ENCODE peak calls at places on chromosomes 7 and 10, in seven cellular contexts. S is H9, M is spleen, Q is WTC11, W is endothelial cell, X is brain microvascular endothelial cell, V is GM23338. E is an unnamed sample.

GRCh38 chr7:124261710-124262109 is 228.8 kb upstream of the TMEM229A start:
- DNase-seq in W (no peak), V (peak), Q (no peak), S (no peak), X (no peak), M (no peak), E (no peak)

GRCh38 chr7:74420006-74420405 is 33.7 kb upstream of the GTF2IRD1 start:
- DNase-seq in V (no peak), M (no peak), Q (no peak), S (no peak), X (no peak), W (no peak), E (no peak)

GRCh38 chr7:97133166-97133565 is 15.7 kb downstream of the SDHAF3 start:
- DNase-seq in X (no peak), M (no peak), V (no peak), S (no peak), Q (no peak), W (no peak), E (no peak)

GRCh38 chr10:35458500-35459448 is 122.5 kb downstream of the CCNY start:
- DNase-seq in X (no peak), V (no peak), M (no peak), S (no peak), W (no peak), Q (no peak), E (no peak)

GRCh38 chr7:25028370-25028971 is 48.5 kb upstream of the OSBPL3 start:
- DNase-seq in M (no peak), W (no peak), Q (no peak), X (peak), V (no peak), S (no peak), E (no peak)

GRCh38 chr10:17094844-17095243 is 34.8 kb downstream of the CUBN start:
- DNase-seq in W (no peak), X (no peak), Q (no peak), S (no peak), M (no peak), V (no peak), E (no peak)

GRCh38 chr7:156650042-156650441 is 9.5 kb downstream of the RNF32 start:
- DNase-seq in M (no peak), X (no peak), S (peak), Q (peak), V (peak), W (peak), E (no peak)

GRCh38 chr10:1886039-1886438 is 148.7 kb upstream of the ADARB2 start:
- DNase-seq in V (no peak), X (no peak), M (no peak), Q (no peak), S (no peak), W (no peak), E (no peak)

GRCh38 chr10:130403153-130403890 is 267.1 kb downstream of the GLRX3 start:
- DNase-seq in Q (no peak), S (peak), X (no peak), V (no peak), W (no peak), M (no peak), E (no peak)

GRCh38 chr10:121516483-121516882 is 81.8 kb downstream of the FGFR2 start:
- DNase-seq in Q (no peak), V (no peak), W (no peak), X (no peak), S (no peak), M (no peak), E (no peak)

GRCh38 chr7:115008465-115009114 is 86.7 kb downstream of the MDFIC start:
- DNase-seq in Q (no peak), W (no peak), X (peak), M (no peak), V (no peak), S (no peak), E (no peak)

GRCh38 chr10:98570764-98571163 is 124.0 kb upstream of the HPS1 start:
- DNase-seq in Q (no peak), W (no peak), V (no peak), M (no peak), S (no peak), X (no peak), E (no peak)

GRCh38 chr10:6678211-6678803 is 98.2 kb upstream of the PRKCQ start:
- DNase-seq in Q (peak), V (peak), M (no peak), X (peak), S (peak), W (peak), E (no peak)

DNA sequence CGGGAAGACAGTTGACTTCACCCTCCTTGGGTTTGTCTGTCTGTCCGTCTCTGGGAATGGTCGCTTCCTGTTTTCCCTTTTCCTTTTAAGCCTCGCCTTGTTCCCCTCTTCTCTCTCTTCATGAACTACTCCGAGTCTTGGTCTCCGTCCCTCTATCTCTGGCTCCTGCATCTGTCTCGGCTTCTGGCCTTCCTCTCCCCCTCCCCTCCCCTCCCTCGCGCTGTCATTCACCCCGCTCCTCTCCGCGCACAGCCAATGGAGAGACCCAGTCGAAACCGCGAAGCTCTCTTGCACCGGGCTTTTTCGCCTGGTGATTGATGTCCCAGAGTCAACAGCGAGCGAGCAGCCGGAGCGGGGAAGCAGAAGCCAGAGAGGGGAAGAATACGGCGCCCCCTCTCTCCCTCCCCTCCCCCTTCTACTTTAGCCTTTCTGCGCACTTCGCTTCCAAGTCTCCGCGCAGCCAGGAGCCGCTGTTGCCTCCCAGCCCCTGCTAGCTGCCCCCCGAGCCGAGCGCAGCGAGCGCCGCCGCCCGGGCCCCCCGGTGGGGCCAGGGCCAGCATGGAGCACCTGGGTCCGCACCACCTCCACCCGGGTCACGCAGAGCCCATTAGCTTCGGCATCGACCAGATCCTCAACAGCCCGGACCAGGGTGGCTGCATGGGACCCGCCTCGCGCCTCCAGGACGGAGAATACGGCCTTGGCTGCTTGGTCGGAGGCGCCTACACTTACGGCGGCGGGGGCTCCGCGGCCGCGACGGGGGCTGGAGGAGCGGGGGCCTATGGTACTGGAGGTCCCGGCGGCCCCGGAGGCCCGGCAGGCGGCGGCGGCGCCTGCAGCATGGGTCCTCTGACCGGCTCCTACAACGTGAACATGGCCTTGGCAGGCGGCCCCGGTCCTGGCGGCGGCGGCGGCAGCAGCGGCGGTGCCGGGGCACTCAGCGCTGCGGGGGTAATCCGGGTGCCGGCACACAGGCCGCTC is at the start of gene TLX1:
- DNase-seq in W (peak), X (no peak), V (peak), Q (peak), S (peak), M (no peak), E (no peak)
- TF ChIP-seq CTCF in W (no peak), X (no peak), V (no peak), Q (no peak), S (no peak), M (no peak), E (no peak)

GRCh38 chr7:129054438-129055293 is at the start of gene TNPO3:
- DNase-seq in Q (peak), X (peak), V (peak), S (peak), M (peak), W (peak), E (peak)
- TF ChIP-seq CTCF in Q (no peak), X (no peak), V (peak), S (no peak), M (no peak), W (no peak), E (no peak)

DNA sequence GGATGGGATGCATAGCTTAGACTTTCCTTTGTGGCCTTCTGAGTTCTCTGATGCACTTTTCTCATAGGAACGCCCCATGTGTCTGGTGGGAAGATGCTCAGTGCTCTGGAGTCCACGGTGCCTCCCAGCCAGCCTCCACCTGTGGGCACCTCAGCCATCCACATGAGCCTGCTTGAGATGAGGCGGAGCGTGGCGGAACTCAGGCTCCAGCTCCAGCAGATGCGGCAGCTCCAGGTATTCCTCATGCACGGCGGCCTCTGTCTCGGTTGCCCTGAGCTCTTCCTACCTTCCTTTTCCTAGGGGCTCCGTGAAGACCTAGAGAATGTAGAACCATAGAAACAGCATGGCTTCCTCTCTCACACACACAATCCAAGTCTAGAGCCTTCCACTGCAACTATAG is 222.4 kb downstream of the ARHGAP21 start:
- DNase-seq in S (no peak), Q (no peak), M (no peak), X (no peak), W (no peak), V (no peak), E (no peak)
- TF ChIP-seq CTCF in S (no peak), Q (no peak), M (no peak), X (no peak), W (no peak), V (no peak), E (no peak)

DNA sequence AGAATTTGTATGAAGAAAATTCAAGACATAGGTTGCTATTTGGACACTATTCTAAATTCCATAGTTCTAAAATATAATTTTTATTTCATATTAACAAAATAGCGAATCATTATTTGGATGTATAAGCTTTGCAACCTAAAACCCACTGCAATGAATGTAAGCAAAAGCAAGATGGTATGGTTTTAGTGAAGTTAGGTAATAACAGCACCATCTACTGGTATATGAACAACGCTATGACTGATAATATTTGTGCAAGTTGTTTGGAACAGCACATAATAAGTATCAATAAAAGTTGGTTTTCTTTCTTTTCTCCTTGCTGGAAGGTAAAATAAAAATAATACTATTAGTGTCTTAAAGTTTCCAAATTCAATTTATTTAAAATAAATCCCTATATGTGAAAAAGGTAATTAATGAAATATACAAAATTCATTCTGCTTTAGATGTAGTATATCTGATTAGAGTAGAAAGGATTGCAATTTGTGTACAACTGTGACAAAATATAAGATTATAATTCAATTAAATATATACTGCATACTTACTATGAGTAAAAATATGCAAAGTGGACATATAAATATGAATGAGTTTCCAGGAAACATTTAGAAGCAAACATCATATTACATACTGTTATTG is 79.0 kb upstream of the LSM8 start:
- DNase-seq in X (no peak), W (no peak), V (peak), Q (no peak), M (no peak), S (no peak), E (no peak)
- TF ChIP-seq CTCF in X (peak), W (peak), V (peak), Q (peak), M (peak), S (peak), E (peak)

DNA sequence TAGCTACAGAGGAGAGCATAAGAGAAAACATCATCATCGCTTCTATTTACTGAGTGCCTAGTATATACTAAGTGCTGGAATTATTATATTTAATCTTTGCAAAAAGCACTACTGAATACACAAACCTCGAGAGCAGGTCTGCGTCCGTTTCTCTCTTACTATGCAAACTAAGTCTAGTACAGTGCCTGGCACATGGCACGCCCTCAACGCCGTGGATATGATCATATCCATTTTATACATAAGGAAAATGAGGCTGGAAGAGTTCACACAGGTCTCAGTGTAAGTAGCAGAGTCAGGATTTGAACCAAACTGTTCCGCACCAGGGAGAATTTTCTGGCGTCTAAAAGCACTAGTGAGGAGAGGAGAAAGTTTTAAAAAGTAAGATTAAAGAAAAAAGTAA is 17.6 kb downstream of the MXI1 start:
- DNase-seq in S (no peak), X (no peak), M (peak), V (no peak), Q (no peak), W (no peak), E (no peak)
- TF ChIP-seq CTCF in S (no peak), X (no peak), M (no peak), V (no peak), Q (no peak), W (no peak), E (no peak)

GRCh38 chr10:13338337-13339128 is 9.6 kb downstream of the SEPHS1 start:
- DNase-seq in V (no peak), Q (no peak), S (no peak), W (no peak), M (no peak), X (no peak), E (no peak)
- TF ChIP-seq CTCF in V (no peak), Q (no peak), S (no peak), W (no peak), M (no peak), X (no peak), E (no peak)

GRCh38 chr7:1473864-1474512 is 14.7 kb upstream of the MICALL2 start:
- DNase-seq in Q (peak), M (peak), S (peak), V (peak), X (peak), W (peak), E (peak)
- TF ChIP-seq CTCF in Q (peak), M (peak), S (peak), V (peak), X (peak), W (peak), E (peak)

DNA sequence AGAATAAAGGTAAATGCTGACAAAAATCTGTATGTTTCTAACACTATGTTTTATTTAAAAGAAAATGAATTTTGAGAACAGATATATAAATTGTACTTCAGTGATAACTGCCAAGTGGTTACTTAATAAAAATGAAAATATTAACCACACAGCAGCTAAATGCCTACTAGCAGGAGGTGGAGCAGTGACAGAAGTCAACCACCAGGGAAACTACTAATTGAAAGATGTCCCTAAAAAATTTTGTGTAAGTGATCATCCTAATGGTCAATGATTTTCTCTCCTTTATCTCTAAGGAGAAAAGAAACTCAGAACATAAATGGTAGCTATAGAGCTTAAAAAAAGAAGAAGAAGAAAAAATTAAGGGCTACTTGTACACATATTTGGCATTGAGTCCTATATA is 22.9 kb downstream of the WNT16 start:
- DNase-seq in Q (no peak), X (no peak), S (no peak), M (no peak), V (no peak), W (no peak), E (no peak)
- TF ChIP-seq CTCF in Q (no peak), X (peak), S (peak), M (no peak), V (peak), W (peak), E (peak)

GRCh38 chr7:95805909-95806308 is 33.6 kb downstream of the DYNC1I1 start:
- DNase-seq in V (no peak), S (no peak), X (no peak), W (no peak), Q (no peak), M (no peak), E (no peak)

GRCh38 chr7:95811846-95812445 is 39.6 kb downstream of the DYNC1I1 start:
- DNase-seq in W (no peak), Q (no peak), M (no peak), S (no peak), X (no peak), V (no peak), E (no peak)

GRCh38 chr7:95804090-95804489 is 31.7 kb downstream of the DYNC1I1 start:
- DNase-seq in V (no peak), M (no peak), X (no peak), Q (no peak), W (no peak), S (no peak), E (no peak)

GRCh38 chr7:95808396-95808795 is 36.0 kb downstream of the DYNC1I1 start:
- DNase-seq in Q (no peak), M (no peak), W (no peak), V (no peak), S (no peak), X (no peak), E (no peak)
- TF ChIP-seq CTCF in Q (no peak), M (no peak), W (no peak), V (no peak), S (no peak), X (no peak), E (no peak)